ENCODE peak calls at places on chromosomes 13 and 19, in four cellular contexts. One of them, this sample, is unnamed. For H4K20me1, the result is how much of the 10 kb centered on the place peaks cover.

GRCh38 chr13:98450495-98451167 is 126.3 kb downstream of the STK24 start:
- DNase-seq in SK-N-SH: no peak
- DNase-seq in HCT116: no peak
- DNase-seq in PC-3: no peak
- DNase-seq in this sample: no peak

GRCh38 chr13:78997902-78998654 is 339.1 kb upstream of the OBI1 start:
- DNase-seq in SK-N-SH: no peak
- DNase-seq in HCT116: no peak
- DNase-seq in PC-3: no peak
- DNase-seq in this sample: no peak

GRCh38 chr19:1893791-1894190 is 8.5 kb upstream of the ABHD17A start:
- DNase-seq in SK-N-SH: no peak
- DNase-seq in HCT116: no peak
- DNase-seq in PC-3: no peak
- DNase-seq in this sample: no peak

GRCh38 chr13:31437975-31438374 is 238.2 kb downstream of the B3GLCT start:
- DNase-seq in SK-N-SH: peak
- DNase-seq in HCT116: no peak
- DNase-seq in PC-3: no peak
- DNase-seq in this sample: peak

GRCh38 chr13:102367836-102368235 is 34.0 kb downstream of the FGF14 start:
- DNase-seq in SK-N-SH: no peak
- DNase-seq in HCT116: no peak
- DNase-seq in PC-3: no peak
- DNase-seq in this sample: no peak

GRCh38 chr19:45211751-45212381 is 33.3 kb downstream of the BLOC1S3 start:
- DNase-seq in SK-N-SH: peak
- DNase-seq in HCT116: no peak
- DNase-seq in PC-3: no peak
- DNase-seq in this sample: no peak

GRCh38 chr19:40907968-40908735 is 26.1 kb upstream of the CYP2A7 start:
- DNase-seq in SK-N-SH: no peak
- DNase-seq in HCT116: no peak
- DNase-seq in PC-3: no peak
- DNase-seq in this sample: no peak

GRCh38 chr19:38209671-38210457 is 14.2 kb downstream of the DPF1 start:
- DNase-seq in SK-N-SH: peak
- DNase-seq in HCT116: no peak
- DNase-seq in PC-3: no peak
- DNase-seq in this sample: no peak

GRCh38 chr19:38099966-38100365 is 124.1 kb downstream of the DPF1 start:
- DNase-seq in SK-N-SH: no peak
- DNase-seq in HCT116: no peak
- DNase-seq in PC-3: no peak
- DNase-seq in this sample: no peak

GRCh38 chr13:38348890-38349289 is 761 bp upstream of the UFM1 start:
- DNase-seq in SK-N-SH: no peak
- DNase-seq in HCT116: no peak
- DNase-seq in PC-3: peak
- DNase-seq in this sample: peak

GRCh38 chr19:46413262-46414031 is at the start of gene CCDC8:
- DNase-seq in SK-N-SH: no peak
- DNase-seq in HCT116: no peak
- DNase-seq in PC-3: no peak
- DNase-seq in this sample: peak

GRCh38 chr19:46410205-46411087 is 2.9 kb downstream of the CCDC8 start:
- DNase-seq in SK-N-SH: no peak
- DNase-seq in HCT116: no peak
- DNase-seq in PC-3: no peak
- DNase-seq in this sample: no peak

GRCh38 chr19:46411088-46412033 is 2.0 kb downstream of the CCDC8 start:
- DNase-seq in SK-N-SH: no peak
- DNase-seq in HCT116: no peak
- DNase-seq in PC-3: no peak
- DNase-seq in this sample: no peak

GRCh38 chr19:46412983-46413261 is 442 bp downstream of the CCDC8 start:
- DNase-seq in SK-N-SH: no peak
- DNase-seq in HCT116: no peak
- DNase-seq in PC-3: no peak
- DNase-seq in this sample: no peak

GRCh38 chr19:46412034-46412982 is 1.1 kb downstream of the CCDC8 start:
- DNase-seq in SK-N-SH: no peak
- DNase-seq in HCT116: no peak
- DNase-seq in PC-3: no peak
- DNase-seq in this sample: no peak
- H3K4me3 ChIP-seq in SK-N-SH: no peak
- H3K4me3 ChIP-seq in HCT116: no peak
- H3K4me3 ChIP-seq in PC-3: no peak
- H3K4me3 ChIP-seq in this sample: peak

DNA sequence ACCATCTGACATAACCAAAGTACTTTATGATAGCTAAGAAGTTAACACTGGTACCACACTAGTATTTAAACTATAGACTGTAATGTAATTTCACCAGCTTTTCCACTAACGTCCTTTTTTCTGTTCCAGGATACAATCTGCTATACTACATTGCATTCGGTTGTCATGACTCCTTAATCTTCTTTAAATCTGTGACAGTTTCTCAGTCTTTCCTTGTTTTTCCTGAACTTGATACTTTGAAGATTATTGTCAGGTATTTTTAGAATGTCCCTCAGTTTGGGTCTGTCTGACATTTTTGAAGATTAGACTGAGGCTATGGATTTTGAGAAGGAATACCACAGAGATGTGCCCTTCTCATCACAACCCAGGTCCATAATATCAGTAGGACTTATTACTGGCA is 36.6 kb downstream of the NUFIP1 start:
- DNase-seq in SK-N-SH: no peak
- DNase-seq in HCT116: no peak
- DNase-seq in PC-3: no peak
- DNase-seq in this sample: no peak
- H3K27ac ChIP-seq in SK-N-SH: no peak
- H3K27ac ChIP-seq in HCT116: no peak
- H3K27ac ChIP-seq in PC-3: no peak
- H3K27ac ChIP-seq in this sample: no peak

GRCh38 chr19:3057275-3057714 is 5.0 kb downstream of the TLE5 start:
- DNase-seq in SK-N-SH: no peak
- DNase-seq in HCT116: no peak
- DNase-seq in PC-3: peak
- DNase-seq in this sample: peak

GRCh38 chr19:3054972-3055740 is 7.1 kb downstream of the TLE5 start:
- DNase-seq in SK-N-SH: no peak
- DNase-seq in HCT116: no peak
- DNase-seq in PC-3: peak
- DNase-seq in this sample: peak

GRCh38 chr19:3056454-3057016 is 5.8 kb downstream of the TLE5 start:
- DNase-seq in SK-N-SH: no peak
- DNase-seq in HCT116: no peak
- DNase-seq in PC-3: no peak
- DNase-seq in this sample: no peak

GRCh38 chr19:3054265-3054971 is 7.9 kb downstream of the TLE5 start:
- DNase-seq in SK-N-SH: no peak
- DNase-seq in HCT116: no peak
- DNase-seq in PC-3: no peak
- DNase-seq in this sample: no peak

DNA sequence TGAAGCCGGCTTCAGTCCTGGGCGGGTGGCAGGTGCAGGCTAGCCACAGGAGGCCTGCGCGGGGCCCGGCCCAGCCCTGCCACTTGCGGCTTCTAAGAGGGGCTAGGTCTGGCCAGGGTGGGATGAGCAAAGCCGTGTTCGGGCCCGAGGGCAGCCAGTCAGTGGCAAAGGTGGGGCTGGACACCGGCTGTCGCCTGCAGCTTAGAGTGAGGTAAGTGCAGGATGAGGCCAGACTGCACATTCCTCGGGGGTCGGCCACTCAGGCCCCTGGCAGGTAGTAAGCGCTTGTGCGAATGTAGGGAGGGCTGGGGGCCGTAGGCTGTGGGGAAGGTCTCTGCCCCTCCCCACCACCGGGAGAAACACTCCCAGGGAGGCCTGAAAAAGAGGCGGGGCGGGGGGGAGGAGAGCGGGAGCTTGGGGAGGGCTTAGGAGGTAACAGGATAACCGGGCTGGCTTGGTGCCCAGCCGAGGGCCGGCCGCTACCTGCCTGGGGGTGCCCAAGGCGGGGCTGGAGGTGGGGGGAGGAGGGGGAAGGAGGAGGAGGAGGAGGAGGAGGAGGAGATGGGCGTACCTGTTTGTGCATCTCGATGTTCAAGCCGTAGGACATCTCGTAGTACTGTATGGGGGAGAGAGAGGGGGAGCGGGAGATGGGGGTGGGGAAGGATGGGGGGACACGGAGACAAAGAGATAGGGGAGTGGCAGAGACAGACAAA is 6.4 kb downstream of the TLE5 start:
- DNase-seq in SK-N-SH: no peak
- DNase-seq in HCT116: peak
- DNase-seq in PC-3: peak
- DNase-seq in this sample: peak
- H4K20me1 ChIP-seq in SK-N-SH: under half
- H4K20me1 ChIP-seq in HCT116: under half
- H4K20me1 ChIP-seq in PC-3: under half
- H4K20me1 ChIP-seq in this sample: under half

GRCh38 chr13:97249093-97249787 is 27.1 kb downstream of the MBNL2 start:
- DNase-seq in SK-N-SH: no peak
- DNase-seq in HCT116: no peak
- DNase-seq in PC-3: no peak
- DNase-seq in this sample: no peak
- H3K4me3 ChIP-seq in SK-N-SH: no peak
- H3K4me3 ChIP-seq in HCT116: no peak
- H3K4me3 ChIP-seq in PC-3: no peak
- H3K4me3 ChIP-seq in this sample: no peak

GRCh38 chr13:109095126-109095525 is 465.7 kb downstream of the MYO16 start:
- DNase-seq in SK-N-SH: no peak
- DNase-seq in HCT116: no peak
- DNase-seq in PC-3: no peak
- DNase-seq in this sample: no peak
- H3K27ac ChIP-seq in SK-N-SH: no peak
- H3K27ac ChIP-seq in HCT116: no peak
- H3K27ac ChIP-seq in PC-3: no peak
- H3K27ac ChIP-seq in this sample: no peak

GRCh38 chr13:53200498-53201453 is 172.2 kb downstream of the OLFM4 start:
- DNase-seq in SK-N-SH: peak
- DNase-seq in HCT116: no peak
- DNase-seq in PC-3: no peak
- DNase-seq in this sample: no peak

GRCh38 chr13:53204598-53204997 is 176.0 kb downstream of the OLFM4 start:
- DNase-seq in SK-N-SH: no peak
- DNase-seq in HCT116: no peak
- DNase-seq in PC-3: no peak
- DNase-seq in this sample: no peak

GRCh38 chr13:53200075-53200474 is 171.5 kb downstream of the OLFM4 start:
- DNase-seq in SK-N-SH: no peak
- DNase-seq in HCT116: no peak
- DNase-seq in PC-3: no peak
- DNase-seq in this sample: no peak

GRCh38 chr13:53198699-53199098 is 170.1 kb downstream of the OLFM4 start:
- DNase-seq in SK-N-SH: no peak
- DNase-seq in HCT116: no peak
- DNase-seq in PC-3: no peak
- DNase-seq in this sample: no peak

DNA sequence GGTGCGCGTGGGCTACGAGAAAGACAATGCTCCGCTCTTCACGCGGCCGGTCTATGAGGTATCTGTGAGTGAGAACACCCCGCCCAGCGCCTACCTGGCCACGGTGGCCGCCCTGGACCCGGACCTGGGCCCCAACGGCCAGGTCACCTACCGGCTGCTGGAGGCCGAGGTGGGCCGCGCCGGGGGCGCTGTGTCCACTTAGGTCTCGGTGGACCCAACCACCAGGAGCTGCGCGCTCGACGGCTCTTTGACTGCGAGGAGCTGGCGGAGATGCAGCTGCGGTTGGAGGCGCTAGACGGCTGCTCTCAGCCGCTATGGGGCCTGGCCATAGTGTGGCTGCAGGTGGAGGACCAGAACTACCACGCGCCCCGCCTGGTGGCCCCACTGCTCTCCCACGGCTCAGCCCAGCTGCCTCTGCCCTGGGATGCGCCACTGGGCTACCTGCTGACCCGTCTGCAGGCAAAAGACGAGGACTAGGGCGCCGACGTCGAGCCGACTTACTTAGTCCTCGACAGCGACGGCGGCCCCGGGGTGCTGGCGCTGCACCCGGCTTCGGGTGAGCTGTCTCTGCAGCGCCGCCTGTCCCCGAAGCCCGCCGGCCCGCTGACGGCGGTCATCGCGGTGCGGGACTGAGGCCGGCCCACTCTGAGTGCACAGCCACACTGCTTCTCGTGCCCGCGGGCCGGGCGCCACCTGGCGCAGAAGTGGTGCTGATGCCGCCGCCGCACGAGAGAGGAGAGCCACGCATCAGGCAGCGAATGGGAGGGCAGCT is 173.0 kb downstream of the OLFM4 start:
- DNase-seq in SK-N-SH: peak
- DNase-seq in HCT116: no peak
- DNase-seq in PC-3: no peak
- DNase-seq in this sample: no peak
- H4K20me1 ChIP-seq in SK-N-SH: under half
- H4K20me1 ChIP-seq in HCT116: under half
- H4K20me1 ChIP-seq in PC-3: under half
- H4K20me1 ChIP-seq in this sample: under half

DNA sequence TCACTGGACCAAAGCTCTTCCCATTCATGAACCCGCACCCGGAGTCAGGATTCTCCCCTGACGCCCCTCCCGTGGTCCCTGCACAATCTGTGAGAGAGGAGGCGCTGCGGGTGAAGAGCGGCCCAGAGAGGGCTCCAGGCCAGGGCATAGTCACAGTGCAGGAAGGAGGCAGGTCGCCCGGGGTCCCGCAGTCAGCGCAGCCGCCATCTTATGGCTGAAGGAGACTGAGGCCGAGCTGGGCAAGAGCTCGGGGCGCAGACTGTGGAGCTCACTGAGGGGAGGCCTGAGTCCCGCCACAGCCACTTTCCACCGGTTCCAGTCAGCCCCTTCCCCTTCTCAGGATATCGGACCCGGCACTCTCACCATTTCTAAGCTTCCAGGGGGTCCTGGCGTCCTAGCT is 300 bp downstream of the ZNF99 start:
- DNase-seq in SK-N-SH: no peak
- DNase-seq in HCT116: no peak
- DNase-seq in PC-3: no peak
- DNase-seq in this sample: no peak
- H3K4me3 ChIP-seq in SK-N-SH: no peak
- H3K4me3 ChIP-seq in HCT116: no peak
- H3K4me3 ChIP-seq in PC-3: no peak
- H3K4me3 ChIP-seq in this sample: no peak

DNA sequence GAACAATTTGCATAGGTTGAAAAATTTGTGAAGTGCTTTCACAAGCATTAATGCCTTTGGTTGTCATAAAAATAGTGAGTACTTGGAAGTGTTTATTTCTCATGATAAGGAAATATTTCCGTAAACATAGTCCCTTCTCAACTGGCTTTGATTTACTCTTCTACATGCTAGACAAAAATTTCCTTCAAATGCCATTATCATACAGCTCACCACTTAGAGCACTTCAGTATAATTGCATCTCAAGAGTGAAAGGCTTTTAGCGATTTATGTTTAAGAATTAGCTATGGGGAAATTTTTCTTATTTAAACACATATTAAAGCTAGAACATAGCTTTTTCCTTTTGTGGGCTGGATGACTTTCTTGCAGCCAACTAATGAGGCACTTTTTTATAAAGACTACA is 656.9 kb downstream of the SLITRK6 start:
- DNase-seq in SK-N-SH: no peak
- DNase-seq in HCT116: no peak
- DNase-seq in PC-3: no peak
- DNase-seq in this sample: no peak
- H3K27ac ChIP-seq in SK-N-SH: no peak
- H3K27ac ChIP-seq in HCT116: no peak
- H3K27ac ChIP-seq in PC-3: no peak
- H3K27ac ChIP-seq in this sample: no peak

This sample was measured in mammary epithelial cell.